ENCODE peak calls at places on chromosome 15, in four cellular contexts. N is psoas muscle, L is foreskin fibroblast, J is AG09309. K is an unnamed sample.

GRCh38 chr15:31347067-31347975 is 20.7 kb downstream of the KLF13 start:
- DNase-seq in L (no peak), J (no peak), N (no peak), K (no peak)

GRCh38 chr15:101623367-101624304 is 28.5 kb downstream of the TM2D3 start:
- DNase-seq in N (no peak), L (no peak), J (no peak), K (no peak)

GRCh38 chr15:58401991-58402649 is 29.7 kb upstream of the LIPC start:
- DNase-seq in L (no peak), N (no peak), J (no peak), K (no peak)

GRCh38 chr15:22892333-22892732 is 53.9 kb downstream of the NIPA2 start:
- DNase-seq in L (no peak), N (no peak), J (no peak), K (no peak)

GRCh38 chr15:57495037-57495436 is 96.7 kb upstream of the MYZAP start:
- DNase-seq in N (no peak), L (no peak), J (no peak), K (no peak)

GRCh38 chr15:25058080-25058785 is 103.4 kb downstream of the SNRPN start:
- DNase-seq in N (no peak), L (no peak), J (no peak), K (no peak)

GRCh38 chr15:42131826-42132806 is 24.3 kb downstream of the PLA2G4F start:
- DNase-seq in L (no peak), J (no peak), N (no peak), K (no peak)

GRCh38 chr15:92906563-92907081 is 6.5 kb downstream of the CHD2 start:
- DNase-seq in N (no peak), J (no peak), L (no peak), K (no peak)

GRCh38 chr15:42931702-42932486 is 11.3 kb upstream of the TTBK2 start:
- DNase-seq in J (no peak), N (no peak), L (no peak), K (no peak)

GRCh38 chr15:89067751-89068150 is 20.5 kb upstream of the ABHD2 start:
- DNase-seq in L (no peak), J (no peak), N (no peak), K (no peak)

DNA sequence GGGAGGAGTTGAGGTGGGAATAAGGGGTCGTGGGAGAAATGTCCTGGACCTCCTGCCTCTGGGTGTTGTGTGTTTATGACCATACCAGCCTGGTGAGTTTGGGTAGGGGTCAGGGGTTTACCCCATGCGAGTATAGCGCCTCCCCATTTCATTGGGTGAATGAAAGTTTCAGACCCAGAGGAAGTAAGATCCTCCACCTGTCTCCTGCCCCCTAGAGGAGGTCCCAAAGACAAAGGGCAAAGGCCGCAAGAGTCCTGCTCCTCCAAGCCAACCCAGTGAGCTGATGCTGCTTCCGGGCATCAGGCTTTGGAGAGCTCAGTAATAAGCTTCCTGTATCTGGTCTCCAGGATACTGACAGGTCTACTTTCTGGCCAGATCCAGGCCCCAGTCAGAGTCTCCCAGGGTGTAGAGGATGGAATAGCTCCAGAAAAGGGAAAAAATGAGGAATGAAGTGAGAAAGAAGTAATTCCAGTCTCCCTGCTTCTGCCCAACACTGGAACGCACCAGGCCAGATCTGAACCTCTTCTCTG is 6.4 kb upstream of the TBC1D21 start:
- DNase-seq in L (no peak), J (no peak), N (no peak), K (no peak)
- TF ChIP-seq CTCF in L (no peak), J (no peak), N (no peak), K (no peak)

DNA sequence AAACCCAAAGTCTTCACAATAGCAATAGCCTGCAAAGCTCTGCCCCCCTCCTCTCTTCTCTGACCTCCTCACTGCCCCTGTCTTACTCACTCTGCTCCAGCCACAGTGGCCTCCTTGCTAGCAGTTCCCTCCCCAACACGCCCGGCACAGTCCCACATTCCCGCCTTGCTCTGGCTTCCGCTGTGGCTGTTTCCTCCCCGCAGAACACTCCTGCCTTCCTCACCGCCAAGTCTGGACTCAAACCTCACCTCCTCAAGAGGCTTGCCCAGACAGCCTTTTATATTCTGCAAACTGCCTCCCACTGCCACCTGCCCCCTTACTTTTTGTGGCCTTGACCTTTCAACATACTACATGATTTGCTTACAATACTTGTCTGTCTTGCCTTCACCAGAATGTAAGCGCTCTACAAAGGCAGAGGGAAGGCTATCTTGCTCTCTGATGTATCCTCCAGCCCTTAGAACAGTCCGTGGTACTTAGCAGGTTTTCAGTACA is 406 bp upstream of the MPI start:
- DNase-seq in N (peak; percentile 67), L (no peak), J (no peak), K (no peak)
- H3K4me3 ChIP-seq in N (peak overlapping the region; percentile 95), L (peak overlapping the region; percentile 65), J (peak overlapping the region; percentile 9), K (peak overlapping the region; percentile 85)

GRCh38 chr15:65395567-65396185 is 17.9 kb upstream of the IGDCC3 start:
- DNase-seq in L (no peak), J (no peak), N (peak; percentile 35), K (no peak)
- TF ChIP-seq CTCF in L (no peak), J (no peak), N (no peak), K (no peak)

GRCh38 chr15:74136584-74137543 is 6.5 kb downstream of the ISLR2 start:
- DNase-seq in N (no peak), J (no peak), L (no peak), K (no peak)
- H3K4me3 ChIP-seq in N (peak overlapping the region; percentile 64), J (peak overlapping the region; percentile 58), L (peak overlapping the region; percentile 53), K (peak overlapping the region; percentile 49)

GRCh38 chr15:63048986-63049665 is 6.6 kb downstream of the TPM1 start:
- DNase-seq in L (no peak), J (no peak), N (peak; percentile 74), K (no peak)
- TF ChIP-seq CTCF in L (no peak), J (no peak), N (no peak), K (no peak)

GRCh38 chr15:68415501-68416157 is 16.3 kb downstream of the ITGA11 start:
- DNase-seq in L (no peak), J (no peak), N (peak; percentile 69), K (no peak)

GRCh38 chr15:68416158-68416535 is 15.8 kb downstream of the ITGA11 start:
- DNase-seq in N (no peak), J (no peak), L (no peak), K (no peak)

GRCh38 chr15:68418611-68419161 is 13.3 kb downstream of the ITGA11 start:
- DNase-seq in L (no peak), J (no peak), N (no peak), K (no peak)

GRCh38 chr15:68417897-68418296 is 14.1 kb downstream of the ITGA11 start:
- DNase-seq in N (no peak), L (no peak), J (no peak), K (no peak)

DNA sequence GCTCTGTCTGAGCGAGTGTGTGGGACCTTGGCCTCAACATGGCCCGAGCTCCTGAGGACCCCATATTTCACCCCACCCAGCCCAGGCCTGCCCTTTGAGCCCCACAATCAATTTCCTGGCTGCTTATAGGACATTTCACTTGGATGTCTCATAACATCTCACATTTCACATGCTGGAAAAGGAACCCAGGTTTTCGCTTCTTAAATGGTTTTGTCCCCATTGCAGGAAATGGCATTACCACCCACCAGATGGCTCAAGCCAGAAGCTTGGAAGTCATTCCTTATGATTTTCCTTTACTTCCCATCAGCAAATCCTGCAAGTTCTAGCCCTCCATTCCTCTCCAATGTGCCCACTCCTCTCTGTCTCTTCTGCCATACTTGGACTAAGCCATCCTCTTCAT is 14.9 kb downstream of the ITGA11 start:
- DNase-seq in N (no peak), J (no peak), L (no peak), K (no peak)
- H3K4me3 ChIP-seq in N (no peak overlapping the region), J (no peak overlapping the region), L (no peak overlapping the region), K (no peak overlapping the region)